ENCODE peak calls at places on chromosome 15, in four cellular contexts. G, D, A and H are unnamed samples.

GRCh38 chr15:57549935-57550334 is 41.8 kb upstream of the MYZAP start:
- DNase-seq in A (no peak), G (no peak), D (no peak), H (no peak)

GRCh38 chr15:93152951-93153350 is 63.9 kb upstream of the RGMA start:
- DNase-seq in D (no peak), G (no peak), A (no peak), H (no peak)

GRCh38 chr15:34616613-34617012 is 33.2 kb upstream of the GOLGA8B start:
- DNase-seq in A (no peak), G (no peak), D (peak; percentile 58), H (no peak)

GRCh38 chr15:28096720-28097431 is 2.2 kb downstream of the OCA2 start:
- DNase-seq in D (no peak), G (no peak), A (peak; percentile 30), H (no peak)

GRCh38 chr15:36814708-36815107 is 235.3 kb downstream of the CDIN1 start:
- DNase-seq in G (no peak), A (no peak), D (peak; percentile 38), H (no peak)

GRCh38 chr15:38708672-38709188 is 144.1 kb upstream of the RASGRP1 start:
- DNase-seq in A (no peak), D (no peak), G (no peak), H (no peak)

GRCh38 chr15:41832875-41833274 is 5.0 kb downstream of the JMJD7 start:
- DNase-seq in D (peak; percentile 96), G (no peak), A (no peak), H (no peak)

GRCh38 chr15:91694131-91694828 is 159.2 kb upstream of the SLCO3A1 start:
- DNase-seq in A (no peak), G (no peak), D (no peak), H (no peak)